ENCODE peak calls at places on chromosomes 2 and 18, in eight cellular contexts. Z is astrocyte; J is activated naive CD4-positive, alpha-beta T cell treated with anti-CD3 and anti-CD28 coated beads, Interleukin-2, amount 50 U/mL, for 16 hours; I is glutamatergic neuron; R is NCI-H510A treated with DMSO at 0.1 percent for 48 hours; T is A549; Q is cardiac muscle cell; B is HS-5. L is an unnamed sample.

GRCh38 chr2:105376789-105377231 is 22.0 kb downstream of the FHL2 start:
- DNase-seq in Q (no peak), J (no peak), B (no peak), I (no peak), Z (peak), T (no peak), R (no peak), L (no peak)

GRCh38 chr2:118128826-118129225 is 40.6 kb downstream of the INSIG2 start:
- DNase-seq in I (no peak), J (no peak), R (no peak), B (no peak), T (no peak), Q (no peak), Z (no peak), L (no peak)

GRCh38 chr2:15747172-15747550 is 155.5 kb downstream of the DDX1 start:
- DNase-seq in J (no peak), T (no peak), Z (no peak), B (no peak), R (no peak), I (no peak), Q (no peak), L (no peak)

GRCh38 chr2:144240656-144241339 is 279.1 kb downstream of the ZEB2 start:
- DNase-seq in I (no peak), B (no peak), T (no peak), J (no peak), R (no peak), Q (no peak), Z (no peak), L (no peak)

GRCh38 chr2:55431982-55432627 is 12.4 kb upstream of the CCDC88A start:
- DNase-seq in J (no peak), B (no peak), R (no peak), Z (peak), I (no peak), T (peak), Q (no peak), L (no peak)

GRCh38 chr18:59085797-59086196 is 53.9 kb upstream of the SEC11C start:
- DNase-seq in T (no peak), Q (no peak), B (peak), I (no peak), J (no peak), Z (peak), R (no peak), L (no peak)

GRCh38 chr2:218006741-218007140 is 3.9 kb upstream of the TNS1 start:
- DNase-seq in I (no peak), J (no peak), B (peak), Z (peak), Q (no peak), R (no peak), T (peak), L (no peak)

GRCh38 chr2:229578052-229578846 is 136.1 kb downstream of the DNER start:
- DNase-seq in R (no peak), Z (no peak), I (peak), T (no peak), J (no peak), B (no peak), Q (no peak), L (no peak)

GRCh38 chr2:139825726-139826125 is 1045.5 kb upstream of the NXPH2 start:
- DNase-seq in T (no peak), J (no peak), B (no peak), Z (no peak), I (no peak), Q (no peak), R (no peak), L (no peak)

GRCh38 chr2:157895531-157895930 is 19.4 kb upstream of the ACVR1 start:
- DNase-seq in I (no peak), B (no peak), T (no peak), R (no peak), J (peak), Q (no peak), Z (peak), L (no peak)

GRCh38 chr2:222310747-222311320 is 12.0 kb upstream of the PAX3 start:
- DNase-seq in I (no peak), T (no peak), B (no peak), Z (no peak), R (no peak), Q (no peak), J (no peak), L (no peak)

GRCh38 chr2:40158781-40159180 is 293.1 kb downstream of the SLC8A1 start:
- DNase-seq in R (no peak), B (no peak), I (no peak), J (no peak), Z (no peak), Q (no peak), T (no peak), L (no peak)

GRCh38 chr2:226380679-226381078 is 418.9 kb downstream of the IRS1 start:
- DNase-seq in I (no peak), Q (no peak), Z (no peak), J (no peak), T (no peak), R (no peak), B (no peak), L (no peak)

GRCh38 chr2:240930631-240931318 is 24.6 kb downstream of the CROCC2 start:
- DNase-seq in Z (no peak), Q (no peak), I (no peak), T (no peak), J (no peak), R (no peak), B (no peak), L (no peak)

GRCh38 chr2:148122788-148123187 is 101.9 kb downstream of the MBD5 start:
- DNase-seq in J (no peak), T (no peak), Q (no peak), R (no peak), I (no peak), Z (peak), B (no peak), L (no peak)

GRCh38 chr2:101846973-101847372 is 144.8 kb upstream of the IL1R2 start:
- DNase-seq in T (no peak), Q (no peak), Z (no peak), B (no peak), R (no peak), J (no peak), I (no peak), L (no peak)

GRCh38 chr18:3179430-3180089 is 40.2 kb downstream of the MYOM1 start:
- DNase-seq in I (no peak), T (no peak), Z (no peak), Q (peak), R (peak), B (no peak), J (no peak), L (no peak)

GRCh38 chr2:232761301-232761907 is 15.0 kb downstream of the KCNJ13 start:
- DNase-seq in T (peak), J (peak), Q (peak), R (peak), B (no peak), Z (peak), I (no peak), L (no peak)

GRCh38 chr2:85110991-85111560 is 22.1 kb upstream of the TCF7L1 start:
- DNase-seq in Z (peak), B (no peak), R (no peak), T (no peak), J (no peak), I (no peak), Q (no peak), L (no peak)

GRCh38 chr2:191612496-191612895 is 65.4 kb upstream of the NABP1 start:
- DNase-seq in Z (peak), B (peak), Q (no peak), T (peak), I (no peak), J (no peak), R (no peak), L (no peak)

GRCh38 chr18:48629730-48630324 is 91.0 kb downstream of the CTIF start:
- DNase-seq in I (peak), Z (peak), J (no peak), Q (no peak), T (peak), B (peak), R (no peak), L (no peak)

GRCh38 chr2:111667542-111668273 is 216.3 kb downstream of the ANAPC1 start:
- DNase-seq in B (no peak), I (no peak), J (no peak), R (no peak), Q (peak), Z (peak), T (peak), L (no peak)

GRCh38 chr2:197279997-197280756 is 30.4 kb downstream of the ANKRD44 start:
- DNase-seq in J (no peak), Z (peak), R (no peak), T (no peak), I (no peak), B (no peak), Q (no peak), L (no peak)

GRCh38 chr2:45884126-45884525 is 232.7 kb downstream of the PRKCE start:
- DNase-seq in J (no peak), Z (no peak), Q (no peak), I (no peak), T (no peak), R (no peak), B (no peak), L (no peak)

GRCh38 chr2:134181219-134181618 is 72.7 kb upstream of the MGAT5 start:
- DNase-seq in B (no peak), T (no peak), I (no peak), J (no peak), R (peak), Z (no peak), Q (no peak), L (no peak)

GRCh38 chr2:241082338-241083090 is 19.6 kb downstream of the MTERF4 start:
- DNase-seq in B (no peak), T (no peak), I (no peak), R (no peak), J (no peak), Z (no peak), Q (no peak), L (no peak)

GRCh38 chr18:5611221-5611620 is 67.4 kb upstream of the EPB41L3 start:
- DNase-seq in Z (no peak), I (no peak), Q (no peak), R (no peak), J (no peak), T (no peak), B (no peak), L (no peak)

GRCh38 chr2:239257511-239257937 is 143.3 kb downstream of the HDAC4 start:
- DNase-seq in I (no peak), T (no peak), J (no peak), R (no peak), B (peak), Z (peak), Q (no peak), L (no peak)

L was measured in activated naive CD8-positive, alpha-beta T cell treated with anti-CD3 and anti-CD28 coated beads, Interleukin-2, amount 10 ng/mL, durations not matched to agents 7 days and 5 days.